ENCODE peak calls at places on chromosomes 3 and 15, in eight cellular contexts. One of them, this sample, is unnamed.

GRCh38 chr3:52118156-52118875 is 35.9 kb downstream of the POC1A start:
- DNase-seq in NCI-H2107: no peak
- DNase-seq in cardiac fibroblast: no peak
- DNase-seq in HCT116: no peak
- DNase-seq in nucleus accumbens: no peak
- DNase-seq in H7: no peak
- DNase-seq in stimulated activated CD4-positive, alpha-beta T cell treated with anti-CD3 and anti-CD28 coated beads, Interleukin-2, amount 100 ng/mL, for 24 hours: no peak
- DNase-seq in tibial nerve: no peak
- DNase-seq in this sample: peak

GRCh38 chr3:53328750-53329149 is 18.6 kb downstream of the DCP1A start:
- DNase-seq in nucleus accumbens: no peak
- DNase-seq in NCI-H2107: no peak
- DNase-seq in cardiac fibroblast: peak
- DNase-seq in stimulated activated CD4-positive, alpha-beta T cell treated with anti-CD3 and anti-CD28 coated beads, Interleukin-2, amount 100 ng/mL, for 24 hours: no peak
- DNase-seq in H7: no peak
- DNase-seq in tibial nerve: no peak
- DNase-seq in HCT116: no peak
- DNase-seq in this sample: no peak

GRCh38 chr3:94522488-94522887 is 459.6 kb downstream of the NSUN3 start:
- DNase-seq in NCI-H2107: no peak
- DNase-seq in stimulated activated CD4-positive, alpha-beta T cell treated with anti-CD3 and anti-CD28 coated beads, Interleukin-2, amount 100 ng/mL, for 24 hours: no peak
- DNase-seq in nucleus accumbens: no peak
- DNase-seq in H7: peak
- DNase-seq in cardiac fibroblast: no peak
- DNase-seq in tibial nerve: no peak
- DNase-seq in HCT116: no peak
- DNase-seq in this sample: no peak

GRCh38 chr15:71096676-71097075 is 18.6 kb upstream of the THSD4 start:
- DNase-seq in HCT116: no peak
- DNase-seq in tibial nerve: no peak
- DNase-seq in nucleus accumbens: no peak
- DNase-seq in stimulated activated CD4-positive, alpha-beta T cell treated with anti-CD3 and anti-CD28 coated beads, Interleukin-2, amount 100 ng/mL, for 24 hours: no peak
- DNase-seq in NCI-H2107: no peak
- DNase-seq in H7: no peak
- DNase-seq in cardiac fibroblast: no peak
- DNase-seq in this sample: no peak

GRCh38 chr3:177427096-177427495 is 229.8 kb upstream of the TBL1XR1 start:
- DNase-seq in tibial nerve: no peak
- DNase-seq in nucleus accumbens: no peak
- DNase-seq in cardiac fibroblast: no peak
- DNase-seq in H7: no peak
- DNase-seq in stimulated activated CD4-positive, alpha-beta T cell treated with anti-CD3 and anti-CD28 coated beads, Interleukin-2, amount 100 ng/mL, for 24 hours: peak
- DNase-seq in HCT116: no peak
- DNase-seq in NCI-H2107: no peak
- DNase-seq in this sample: no peak

GRCh38 chr15:93359780-93360161 is 270.8 kb upstream of the RGMA start:
- DNase-seq in stimulated activated CD4-positive, alpha-beta T cell treated with anti-CD3 and anti-CD28 coated beads, Interleukin-2, amount 100 ng/mL, for 24 hours: no peak
- DNase-seq in NCI-H2107: no peak
- DNase-seq in cardiac fibroblast: no peak
- DNase-seq in HCT116: no peak
- DNase-seq in nucleus accumbens: no peak
- DNase-seq in tibial nerve: no peak
- DNase-seq in H7: no peak
- DNase-seq in this sample: no peak

GRCh38 chr3:108973019-108973418 is 19.3 kb upstream of the GUCA1C start:
- DNase-seq in HCT116: no peak
- DNase-seq in H7: no peak
- DNase-seq in stimulated activated CD4-positive, alpha-beta T cell treated with anti-CD3 and anti-CD28 coated beads, Interleukin-2, amount 100 ng/mL, for 24 hours: no peak
- DNase-seq in cardiac fibroblast: no peak
- DNase-seq in tibial nerve: no peak
- DNase-seq in nucleus accumbens: no peak
- DNase-seq in NCI-H2107: no peak
- DNase-seq in this sample: no peak

GRCh38 chr3:9102240-9102841 is 139.1 kb upstream of the RAD18 start:
- DNase-seq in cardiac fibroblast: no peak
- DNase-seq in H7: peak
- DNase-seq in NCI-H2107: peak
- DNase-seq in HCT116: no peak
- DNase-seq in stimulated activated CD4-positive, alpha-beta T cell treated with anti-CD3 and anti-CD28 coated beads, Interleukin-2, amount 100 ng/mL, for 24 hours: no peak
- DNase-seq in tibial nerve: no peak
- DNase-seq in nucleus accumbens: no peak
- DNase-seq in this sample: no peak